ENCODE peak calls at places on chromosomes 3 and 15, in four cellular contexts. Q is fibroblast of lung, J is IMR-90, N is DND-41. Z is an unnamed sample.

GRCh38 chr3:62584636-62585035 is 211.3 kb upstream of the FEZF2 start:
- DNase-seq in Q (no peak), J (no peak), N (no peak), Z (no peak)

GRCh38 chr3:174330303-174330702 is 528.8 kb upstream of the NAALADL2 start:
- DNase-seq in Q (peak), J (peak), N (no peak), Z (no peak)

GRCh38 chr3:184765047-184765729 is 46.8 kb upstream of the VPS8 start:
- DNase-seq in Q (no peak), J (no peak), N (no peak), Z (no peak)

GRCh38 chr3:171454026-171454425 is 6.2 kb downstream of the TNIK start:
- DNase-seq in Q (no peak), J (no peak), N (no peak), Z (no peak)

GRCh38 chr3:186489507-186489906 is 54.7 kb downstream of the CRYGS start:
- DNase-seq in Q (no peak), J (no peak), N (no peak), Z (no peak)

GRCh38 chr15:58472221-58472620 is 40.4 kb downstream of the LIPC start:
- DNase-seq in Q (no peak), J (no peak), N (no peak), Z (no peak)

GRCh38 chr15:52415628-52416027 is 113.1 kb downstream of the MYO5A start:
- DNase-seq in Q (no peak), J (no peak), N (no peak), Z (no peak)

GRCh38 chr15:83846847-83847246 is 192.9 kb downstream of the ADAMTSL3 start:
- DNase-seq in Q (peak), J (peak), N (no peak), Z (no peak)

GRCh38 chr15:58058068-58058467 is 7.4 kb downstream of the ALDH1A2 start:
- DNase-seq in Q (no peak), J (no peak), N (no peak), Z (no peak)

GRCh38 chr15:42608110-42608531 is 32.7 kb downstream of the STARD9 start:
- DNase-seq in Q (no peak), J (no peak), N (peak), Z (no peak)

GRCh38 chr15:35308802-35309201 is 223.7 kb upstream of the NANOGP8 start:
- DNase-seq in Q (peak), J (peak), N (no peak), Z (no peak)

GRCh38 chr15:42133892-42134502 is 22.4 kb downstream of the PLA2G4F start:
- DNase-seq in Q (peak), J (peak), N (peak), Z (peak)

GRCh38 chr3:196835081-196835480 is 32.6 kb upstream of the SENP5 start:
- DNase-seq in Q (no peak), J (no peak), N (no peak), Z (no peak)

GRCh38 chr15:81877533-81878227 is 168.1 kb downstream of the MEX3B start:
- DNase-seq in Q (no peak), J (no peak), N (no peak), Z (no peak)

GRCh38 chr15:95041297-95041696 is 809.9 kb downstream of the MCTP2 start:
- DNase-seq in Q (peak), J (no peak), N (no peak), Z (no peak)

GRCh38 chr3:77247817-77248216 is 207.9 kb downstream of the ROBO2 start:
- DNase-seq in Q (no peak), J (no peak), N (no peak), Z (no peak)

GRCh38 chr3:5002174-5002870 is 23.1 kb downstream of the BHLHE40 start:
- DNase-seq in Q (no peak), J (no peak), N (peak), Z (no peak)

GRCh38 chr3:51434746-51435323 is 43.8 kb downstream of the RBM15B start:
- DNase-seq in Q (peak), J (peak), N (peak), Z (peak)

GRCh38 chr15:90142216-90143175 is 40.2 kb upstream of the IDH2 start:
- DNase-seq in Q (no peak), J (no peak), N (peak), Z (no peak)

GRCh38 chr3:149472393-149472792 is 2.1 kb upstream of the TM4SF4 start:
- DNase-seq in Q (peak), J (peak), N (no peak), Z (no peak)

GRCh38 chr3:78957456-78957855 is 810.3 kb downstream of the ROBO1 start:
- DNase-seq in Q (no peak), J (no peak), N (no peak), Z (no peak)

GRCh38 chr3:31878231-31878838 is 102.7 kb downstream of the OSBPL10 start:
- DNase-seq in Q (peak), J (peak), N (no peak), Z (no peak)

GRCh38 chr3:122514123-122515019 is at the start of gene KPNA1:
- DNase-seq in Q (peak), J (peak), N (peak), Z (peak)

GRCh38 chr3:123064506-123064905 is 2.3 kb upstream of the PDIA5 start:
- DNase-seq in Q (no peak), J (no peak), N (no peak), Z (no peak)

GRCh38 chr15:94168250-94168649 is 63.1 kb upstream of the MCTP2 start:
- DNase-seq in Q (no peak), J (no peak), N (no peak), Z (no peak)

GRCh38 chr3:126479642-126480041 is 4.0 kb upstream of the ZXDC start:
- DNase-seq in Q (no peak), J (no peak), N (no peak), Z (no peak)

GRCh38 chr3:47244531-47245100 is 38.0 kb downstream of the KIF9 start:
- DNase-seq in Q (no peak), J (no peak), N (no peak), Z (no peak)

GRCh38 chr3:105806361-105806760 is 62.5 kb downstream of the CBLB start:
- DNase-seq in Q (peak), J (peak), N (peak), Z (no peak)

GRCh38 chr3:126925411-126926171 is 57.3 kb upstream of the PLXNA1 start:
- DNase-seq in Q (no peak), J (peak), N (no peak), Z (no peak)

GRCh38 chr3:46214751-46215352 is 6.7 kb upstream of the CCR1 start:
- DNase-seq in Q (peak), J (no peak), N (peak), Z (peak)

GRCh38 chr3:64867204-64867603 is 179.4 kb upstream of the ADAMTS9 start:
- DNase-seq in Q (no peak), J (no peak), N (no peak), Z (no peak)

GRCh38 chr15:75091814-75092213 is 68.4 kb downstream of the PPCDC start:
- DNase-seq in Q (no peak), J (no peak), N (no peak), Z (no peak)

GRCh38 chr3:105809204-105809893 is 59.5 kb downstream of the CBLB start:
- DNase-seq in Q (no peak), J (no peak), N (no peak), Z (no peak)

GRCh38 chr3:192700885-192701284 is 26.5 kb downstream of the FGF12 start:
- DNase-seq in Q (no peak), J (no peak), N (no peak), Z (no peak)

GRCh38 chr15:85865070-85865684 is 70.5 kb upstream of the KLHL25 start:
- DNase-seq in Q (peak), J (peak), N (peak), Z (peak)
- H2AFZ ChIP-seq in Q (no peak), J (no peak), N (no peak), Z (no peak)

GRCh38 chr3:120171134-120171863 is 77.1 kb upstream of the GSK3B start:
- DNase-seq in Q (peak), J (peak), N (no peak), Z (no peak)
- H2AFZ ChIP-seq in Q (no peak), J (no peak), N (no peak), Z (no peak)

GRCh38 chr15:88894819-88895767 is at the start of gene HAPLN3:
- DNase-seq in Q (peak), J (peak), N (peak), Z (peak)
- H2AFZ ChIP-seq in Q (no peak), J (peak), N (peak), Z (no peak)

DNA sequence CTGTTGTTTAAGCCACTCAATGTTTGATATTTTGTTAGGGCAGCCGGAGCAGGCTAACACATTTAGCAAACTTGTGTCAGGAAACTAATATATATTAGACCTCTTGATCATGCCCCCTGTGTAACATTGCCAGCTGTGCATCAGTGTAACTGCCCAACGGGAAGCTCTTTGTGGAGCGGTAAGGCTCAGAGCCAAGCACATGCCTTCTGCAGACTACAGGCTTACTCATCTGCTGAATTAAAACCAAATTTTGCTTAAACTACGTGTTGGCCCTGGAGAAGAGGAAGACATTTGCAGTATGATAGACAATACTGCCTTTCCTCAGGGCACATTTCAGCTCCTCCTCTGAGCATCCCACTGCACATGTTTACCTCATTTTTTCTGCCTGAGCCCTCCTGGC is 50.5 kb upstream of the KCNMB2 start:
- DNase-seq in Q (peak), J (peak), N (no peak), Z (no peak)
- H2AFZ ChIP-seq in Q (no peak), J (no peak), N (no peak), Z (no peak)

GRCh38 chr3:107848516-107848915 is 242.3 kb downstream of the CD47 start:
- DNase-seq in Q (no peak), J (no peak), N (no peak), Z (no peak)

GRCh38 chr3:107842940-107843339 is 247.9 kb downstream of the CD47 start:
- DNase-seq in Q (no peak), J (no peak), N (no peak), Z (no peak)

GRCh38 chr3:107846282-107846852 is 244.5 kb downstream of the CD47 start:
- DNase-seq in Q (peak), J (peak), N (no peak), Z (peak)

GRCh38 chr3:107847791-107848190 is 243.0 kb downstream of the CD47 start:
- DNase-seq in Q (no peak), J (peak), N (no peak), Z (no peak)

GRCh38 chr3:107845355-107846281 is 245.2 kb downstream of the CD47 start:
- DNase-seq in Q (no peak), J (peak), N (no peak), Z (no peak)
- H2AFZ ChIP-seq in Q (peak), J (peak), N (no peak), Z (no peak)

GRCh38 chr3:49723631-49724551 is at the start of gene GMPPB:
- DNase-seq in Q (peak), J (peak), N (peak), Z (peak)
- H2AFZ ChIP-seq in Q (peak), J (peak), N (peak), Z (no peak)

Z was measured in H9.